ENCODE peak calls at places on chromosomes 7 and 10, in six cellular contexts. P is OCI-LY7, J is RWPE2, T is heart left ventricle, L is IMR-90, Z is colonic mucosa. N is an unnamed sample.

GRCh38 chr10:96850825-96851224 is 18.7 kb downstream of the LCOR start:
- DNase-seq in P (no peak), J (no peak), T (no peak), L (peak; percentile 98), Z (no peak), N (no peak)

GRCh38 chr7:78149787-78150186 is 351.2 kb downstream of the PHTF2 start:
- DNase-seq in P (no peak), J (no peak), T (no peak), L (peak; percentile 85), Z (no peak), N (peak; percentile 30)

GRCh38 chr10:122344741-122345258 is 29.7 kb upstream of the PLEKHA1 start:
- DNase-seq in P (no peak), J (no peak), T (no peak), L (peak; percentile 16), Z (peak; percentile 53), N (peak; percentile 33)

GRCh38 chr7:136652635-136653370 is 215.6 kb upstream of the CHRM2 start:
- DNase-seq in P (no peak), J (no peak), T (no peak), L (peak; percentile 13), Z (no peak), N (no peak)

GRCh38 chr7:30906520-30907240 is 5.0 kb upstream of the AQP1 start:
- DNase-seq in P (no peak), J (no peak), T (no peak), L (peak; percentile 30), Z (no peak), N (peak; percentile 81)

GRCh38 chr7:106070201-106070551 is 41.9 kb downstream of the SYPL1 start:
- DNase-seq in P (no peak), J (no peak), T (peak; percentile 63), L (no peak), Z (no peak), N (peak; percentile 49)

GRCh38 chr10:34145751-34146150 is 669.3 kb downstream of the PARD3 start:
- DNase-seq in P (no peak), J (no peak), T (no peak), L (peak; percentile 64), Z (no peak), N (no peak)

GRCh38 chr7:12256025-12256570 is 45.0 kb downstream of the TMEM106B start:
- DNase-seq in P (no peak), J (no peak), T (no peak), L (peak; percentile 8), Z (no peak), N (no peak)

GRCh38 chr10:130459851-130460490 is 323.8 kb downstream of the GLRX3 start:
- DNase-seq in P (no peak), J (no peak), T (no peak), L (no peak), Z (no peak), N (no peak)

GRCh38 chr10:121070671-121071070 is 219.5 kb downstream of the WDR11 start:
- DNase-seq in P (no peak), J (no peak), T (no peak), L (no peak), Z (no peak), N (no peak)

GRCh38 chr10:110643670-110644597 is at the start of gene RBM20:
- DNase-seq in P (no peak), J (no peak), T (peak; percentile 82), L (no peak), Z (no peak), N (peak; percentile 15)

GRCh38 chr10:128864554-128865300 is 602.3 kb upstream of the MGMT start:
- DNase-seq in P (no peak), J (no peak), T (no peak), L (no peak), Z (no peak), N (no peak)

GRCh38 chr7:149468208-149468607 is 7.3 kb upstream of the ZNF777 start:
- DNase-seq in P (no peak), J (no peak), T (no peak), L (no peak), Z (no peak), N (no peak)

GRCh38 chr10:53479365-53479764 is 706.8 kb upstream of the MBL2 start:
- DNase-seq in P (no peak), J (no peak), T (no peak), L (no peak), Z (no peak), N (no peak)

GRCh38 chr10:63977329-63977923 is 456.2 kb downstream of the REEP3 start:
- DNase-seq in P (peak; percentile 42), J (no peak), T (no peak), L (peak; percentile 13), Z (peak; percentile 37), N (peak; percentile 42)

GRCh38 chr7:47405921-47406765 is 175.8 kb downstream of the TNS3 start:
- DNase-seq in P (no peak), J (peak; percentile 88), T (peak; percentile 82), L (peak; percentile 41), Z (peak; percentile 80), N (peak; percentile 84)

GRCh38 chr7:74092964-74093339 is 9.3 kb downstream of the LIMK1 start:
- DNase-seq in P (peak; percentile 85), J (no peak), T (peak; percentile 86), L (peak; percentile 19), Z (no peak), N (peak; percentile 72)

GRCh38 chr7:209846-210245 is 17.5 kb downstream of the FAM20C start:
- DNase-seq in P (no peak), J (no peak), T (no peak), L (no peak), Z (no peak), N (no peak)

GRCh38 chr10:67518756-67519155 is 177.2 kb downstream of the CTNNA3 start:
- DNase-seq in P (no peak), J (no peak), T (no peak), L (no peak), Z (no peak), N (no peak)

GRCh38 chr10:3071405-3072198 is 4.3 kb downstream of the PFKP start:
- DNase-seq in P (no peak), J (no peak), T (no peak), L (peak; percentile 96), Z (no peak), N (peak; percentile 35)

GRCh38 chr10:66805610-66806009 is 120.2 kb upstream of the LRRTM3 start:
- DNase-seq in P (no peak), J (no peak), T (no peak), L (no peak), Z (no peak), N (no peak)

DNA sequence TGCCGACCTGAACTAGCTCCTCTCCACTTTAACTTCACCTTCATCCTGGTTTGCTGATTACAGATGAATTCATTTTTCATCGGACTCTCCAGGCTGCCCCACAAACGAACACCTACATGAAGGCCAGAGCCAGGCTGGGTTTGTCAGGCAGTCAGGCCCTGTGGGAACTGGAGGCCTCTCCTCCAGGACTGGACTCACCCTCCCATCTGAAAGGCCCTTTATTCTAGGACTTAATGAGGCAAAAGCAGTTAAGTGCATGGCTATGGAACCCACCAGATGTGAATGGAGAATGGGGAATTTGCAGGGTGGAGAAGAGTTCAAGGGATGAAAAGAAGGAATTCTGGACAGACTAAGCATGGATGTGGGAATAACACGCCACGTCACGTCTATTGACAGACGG is 170.8 kb downstream of the ARHGAP12 start:
- DNase-seq in P (no peak), J (no peak), T (no peak), L (no peak), Z (no peak), N (no peak)
- H3K4me1 ChIP-seq in P (peaks cover 8% of the 10 kb centered on the region), J (peaks cover 23% of the 10 kb centered on the region), T (peaks cover 32% of the 10 kb centered on the region), L (peaks cover 5% of the 10 kb centered on the region), Z (no peaks in the 10 kb centered on the region), N (peaks cover 17% of the 10 kb centered on the region)

GRCh38 chr10:103089493-103089892 is 103.6 kb downstream of the NT5C2 start:
- DNase-seq in P (no peak), J (no peak), T (no peak), L (no peak), Z (no peak), N (no peak)

GRCh38 chr10:103083266-103083976 is 109.7 kb downstream of the NT5C2 start:
- DNase-seq in P (no peak), J (no peak), T (no peak), L (no peak), Z (no peak), N (no peak)

GRCh38 chr10:103083977-103084320 is 109.1 kb downstream of the NT5C2 start:
- DNase-seq in P (no peak), J (no peak), T (no peak), L (no peak), Z (no peak), N (no peak)

GRCh38 chr10:103086261-103086660 is 106.8 kb downstream of the NT5C2 start:
- DNase-seq in P (no peak), J (no peak), T (no peak), L (peak; percentile 65), Z (no peak), N (no peak)

DNA sequence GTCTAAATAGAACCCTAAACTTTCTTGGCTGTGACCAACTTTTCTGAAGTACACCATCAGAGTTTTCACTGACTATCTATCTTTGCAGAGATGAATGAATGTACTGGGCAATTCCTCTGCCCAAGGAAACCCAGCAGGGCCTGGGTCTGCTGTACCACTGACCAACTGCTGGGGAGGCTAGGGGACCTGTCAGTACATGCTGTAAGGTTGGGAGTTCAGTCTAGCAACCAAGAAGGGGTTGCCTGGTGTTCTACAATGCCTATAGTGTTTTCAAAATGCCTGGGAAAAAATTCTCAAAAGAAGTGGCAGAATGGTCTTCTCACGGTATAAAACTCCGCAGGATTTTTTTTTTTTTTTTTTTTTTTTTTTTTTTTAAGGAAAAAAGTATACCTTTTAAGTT is 106.3 kb downstream of the NT5C2 start:
- DNase-seq in P (no peak), J (no peak), T (no peak), L (no peak), Z (no peak), N (no peak)
- TF ChIP-seq CTCF in P (no peak), J (no peak), T (no peak), L (no peak), Z (no peak), N (no peak)

GRCh38 chr7:51593638-51594037 is 277.0 kb upstream of the COBL start:
- DNase-seq in P (no peak), J (no peak), T (no peak), L (no peak), Z (no peak), N (no peak)
- H3K4me1 ChIP-seq in P (no peaks in the 10 kb centered on the region), J (no peaks in the 10 kb centered on the region), T (no peaks in the 10 kb centered on the region), L (no peaks in the 10 kb centered on the region), Z (peaks cover 5% of the 10 kb centered on the region), N (no peaks in the 10 kb centered on the region)

GRCh38 chr7:101941481-101942383 is 124.3 kb downstream of the CUX1 start:
- DNase-seq in P (no peak), J (peak; percentile 74), T (no peak), L (peak; percentile 72), Z (peak; percentile 86), N (peak; percentile 49)
- TF ChIP-seq CTCF in P (no peak), J (peak; percentile 51), T (no peak), L (no peak), Z (no peak), N (no peak)

DNA sequence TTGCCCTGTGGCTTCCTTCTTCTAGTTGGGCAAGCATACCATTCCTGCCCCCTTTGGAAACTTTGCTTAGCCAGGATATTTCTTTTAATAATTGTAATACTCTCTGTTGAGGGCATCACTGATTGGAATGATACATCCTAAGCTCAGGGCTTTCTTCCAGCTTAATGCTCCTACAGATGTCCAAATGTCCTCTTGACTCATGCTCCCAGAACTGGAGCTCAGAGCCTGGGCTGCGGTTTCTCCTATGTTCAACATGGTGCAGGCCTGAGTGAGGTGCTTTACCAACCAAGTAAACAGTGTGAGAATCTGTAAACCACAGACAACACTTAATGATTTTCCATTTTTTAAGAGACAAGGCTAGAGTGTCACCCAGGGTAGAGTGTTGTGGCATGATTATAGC is 108.6 kb downstream of the LRRC4 start:
- DNase-seq in P (no peak), J (no peak), T (no peak), L (peak; percentile 48), Z (no peak), N (no peak)
- H3K4me1 ChIP-seq in P (peaks cover 6% of the 10 kb centered on the region), J (peaks cover 3% of the 10 kb centered on the region), T (peaks cover 9% of the 10 kb centered on the region), L (peaks cover 8% of the 10 kb centered on the region), Z (no peaks in the 10 kb centered on the region), N (peaks cover 8% of the 10 kb centered on the region)

N was measured in adrenal gland.